ENCODE peak calls at places on chromosomes 7 and 10, in eight cellular contexts. Z is testis; K is AG20443; Y is stimulated activated CD4-positive, alpha-beta T cell treated with anti-CD3 and anti-CD28 coated beads, Interleukin-12 subunit alpha, Interleukin-12 subunit beta, amount 100 ng/mL, for 24 hours; O is fibroblast of pulmonary artery; G is endothelial cell of umbilical vein; L is amniotic stem cell; H is A549. I is an unnamed sample.

GRCh38 chr7:150317748-150318444 is 5.3 kb upstream of the LRRC61 start:
- DNase-seq in Z (no peak), K (no peak), Y (no peak), O (peak; percentile 95), G (peak; percentile 35), L (no peak), H (no peak), I (no peak)

GRCh38 chr7:45920543-45921380 is at the start of gene IGFBP3:
- DNase-seq in Z (peak; percentile 73), K (peak; percentile 88), Y (no peak), O (peak; percentile 61), G (peak; percentile 54), L (no peak), H (peak; percentile 60), I (peak; percentile 82)

GRCh38 chr7:137025469-137026175 is 157.2 kb downstream of the CHRM2 start:
- DNase-seq in Z (no peak), K (peak; percentile 33), Y (no peak), O (peak; percentile 57), G (no peak), L (no peak), H (no peak), I (no peak)

GRCh38 chr10:121522841-121523240 is 75.4 kb downstream of the FGFR2 start:
- DNase-seq in Z (no peak), K (no peak), Y (no peak), O (no peak), G (no peak), L (no peak), H (no peak), I (no peak)

GRCh38 chr7:77453531-77453930 is 37.4 kb upstream of the GSAP start:
- DNase-seq in Z (no peak), K (peak; percentile 30), Y (no peak), O (peak; percentile 51), G (peak; percentile 55), L (no peak), H (no peak), I (no peak)

GRCh38 chr7:3404490-3404889 is 103.4 kb downstream of the SDK1 start:
- DNase-seq in Z (no peak), K (no peak), Y (no peak), O (peak; percentile 43), G (peak; percentile 35), L (no peak), H (no peak), I (no peak)

GRCh38 chr7:112726076-112726475 is 64.1 kb downstream of the TMEM168 start:
- DNase-seq in Z (no peak), K (no peak), Y (no peak), O (no peak), G (no peak), L (no peak), H (no peak), I (no peak)

GRCh38 chr10:110171032-110171431 is 36.4 kb upstream of the MXI1 start:
- DNase-seq in Z (peak; percentile 2), K (no peak), Y (no peak), O (no peak), G (no peak), L (no peak), H (no peak), I (no peak)

GRCh38 chr7:143126146-143126545 is 5.7 kb upstream of the PIP start:
- DNase-seq in Z (no peak), K (peak; percentile 14), Y (no peak), O (peak; percentile 87), G (peak; percentile 19), L (no peak), H (peak; percentile 41), I (no peak)

GRCh38 chr10:132101529-132101928 is 35.8 kb downstream of the JAKMIP3 start:
- DNase-seq in Z (peak; percentile 2), K (no peak), Y (no peak), O (no peak), G (no peak), L (no peak), H (no peak), I (no peak)

GRCh38 chr10:42801135-42801534 is 18.5 kb downstream of the BMS1 start:
- DNase-seq in Z (no peak), K (no peak), Y (no peak), O (no peak), G (no peak), L (no peak), H (no peak), I (no peak)

GRCh38 chr7:43761919-43762318 is 3.4 kb downstream of the BLVRA start:
- DNase-seq in Z (no peak), K (no peak), Y (no peak), O (no peak), G (no peak), L (no peak), H (no peak), I (no peak)

GRCh38 chr7:139427029-139427420 is 56.4 kb downstream of the KLRG2 start:
- DNase-seq in Z (no peak), K (no peak), Y (no peak), O (no peak), G (no peak), L (no peak), H (no peak), I (no peak)

GRCh38 chr10:79178614-79179403 is 110.0 kb downstream of the ZMIZ1 start:
- DNase-seq in Z (no peak), K (peak; percentile 73), Y (no peak), O (peak; percentile 91), G (peak; percentile 93), L (no peak), H (no peak), I (no peak)

GRCh38 chr7:42502022-42502421 is 265.0 kb upstream of the GLI3 start:
- DNase-seq in Z (no peak), K (peak; percentile 33), Y (no peak), O (peak; percentile 34), G (peak; percentile 3), L (no peak), H (no peak), I (no peak)

GRCh38 chr7:131596785-131597184 is 40.4 kb upstream of the PODXL start:
- DNase-seq in Z (no peak), K (no peak), Y (no peak), O (no peak), G (no peak), L (no peak), H (no peak), I (no peak)

I was measured in tibial artery.